ENCODE peak calls at places on chromosomes 7 and 10, in six cellular contexts. T is lower leg skin, M is esophagus squamous epithelium, H is A549, C is transverse colon, V is adrenal gland. U is an unnamed sample.

GRCh38 chr7:139714163-139714901 is 63.5 kb downstream of the HIPK2 start:
- DNase-seq in H (no peak), T (no peak), M (peak), C (peak), V (peak), U (no peak)

GRCh38 chr7:3697472-3697871 is 396.4 kb downstream of the SDK1 start:
- DNase-seq in V (no peak), C (no peak), M (no peak), T (no peak), H (no peak), U (no peak)

GRCh38 chr7:94561841-94562514 is 52.4 kb downstream of the CASD1 start:
- DNase-seq in V (no peak), H (no peak), M (no peak), C (no peak), T (no peak), U (no peak)

GRCh38 chr10:73955719-73956118 is 42.2 kb upstream of the VCL start:
- DNase-seq in C (no peak), V (no peak), H (no peak), T (no peak), M (no peak), U (no peak)

GRCh38 chr7:101995121-101995520 is 177.7 kb downstream of the CUX1 start:
- DNase-seq in H (no peak), M (no peak), T (no peak), C (peak), V (no peak), U (no peak)

GRCh38 chr10:13792011-13792410 is 205.2 kb downstream of the PRPF18 start:
- DNase-seq in H (no peak), V (peak), C (peak), M (no peak), T (no peak), U (no peak)

GRCh38 chr10:91514684-91515253 is 104.6 kb downstream of the HECTD2 start:
- DNase-seq in H (no peak), T (no peak), C (no peak), V (no peak), M (no peak), U (no peak)

GRCh38 chr10:52463831-52464230 is 149.8 kb downstream of the DKK1 start:
- DNase-seq in H (no peak), C (no peak), M (no peak), V (no peak), T (no peak), U (no peak)

GRCh38 chr7:143882020-143882610 is 19.9 kb downstream of the TCAF1 start:
- DNase-seq in H (no peak), C (peak), T (no peak), V (peak), M (no peak), U (no peak)

GRCh38 chr7:105654994-105655900 is 74.0 kb upstream of the EFCAB10 start:
- DNase-seq in C (peak), M (no peak), V (peak), T (no peak), H (no peak), U (no peak)

GRCh38 chr7:117774943-117775342 is 98.3 kb downstream of the CTTNBP2 start:
- DNase-seq in H (no peak), M (no peak), V (no peak), T (no peak), C (no peak), U (no peak)

DNA sequence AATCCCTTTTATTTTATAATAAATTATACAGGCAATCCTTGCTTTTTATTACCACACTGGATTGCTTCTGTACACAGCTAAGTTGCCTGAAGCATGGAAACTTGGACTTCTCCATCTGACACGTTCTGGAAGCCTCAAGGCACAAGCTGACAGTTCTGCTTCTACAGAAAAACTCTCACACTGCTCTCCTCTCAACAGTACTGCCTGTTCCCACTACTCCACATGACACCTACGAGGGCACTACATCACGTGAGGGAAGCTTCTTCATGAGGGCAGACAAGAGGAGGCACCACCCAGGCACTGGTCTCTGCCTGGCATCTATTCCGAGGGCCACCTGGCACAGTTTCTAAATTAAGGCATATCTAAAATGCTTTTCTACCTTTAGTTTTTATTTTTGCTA is 16.8 kb upstream of the FAM133B start:
- DNase-seq in H (no peak), T (no peak), V (no peak), M (no peak), C (no peak), U (no peak)
- TF ChIP-seq POLR2A in H (no peak), T (no peak), V (no peak), M (no peak), C (no peak), U (no peak)

GRCh38 chr10:45000764-45001381 is at the start of gene ZNF22:
- DNase-seq in T (no peak), C (peak), V (peak), H (peak), M (no peak), U (peak)
- TF ChIP-seq POLR2A in T (no peak), C (peak), V (no peak), H (no peak), M (no peak), U (peak)

DNA sequence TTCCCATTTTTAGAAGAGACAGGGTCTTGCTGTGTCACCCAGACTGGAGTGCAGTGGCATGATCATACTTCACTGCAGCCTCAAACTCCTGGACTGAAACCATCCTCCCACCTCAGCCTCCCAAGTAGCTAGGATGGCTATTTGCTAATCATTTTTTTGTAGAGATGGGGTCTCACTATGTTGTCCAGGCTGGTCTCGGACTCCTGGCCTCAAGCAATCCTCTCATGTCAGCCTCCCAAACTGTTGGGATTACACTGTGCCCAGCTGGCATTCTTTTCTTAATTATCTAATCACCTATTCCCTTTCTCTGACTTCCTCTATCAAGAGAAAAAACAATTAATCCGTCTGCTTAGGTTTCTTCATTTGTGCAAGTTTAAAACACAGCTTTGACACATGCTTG is 172.5 kb upstream of the TRIM24 start:
- DNase-seq in M (no peak), H (no peak), T (no peak), V (no peak), C (no peak), U (no peak)
- TF ChIP-seq POLR2A in M (no peak), H (no peak), T (no peak), V (no peak), C (no peak), U (no peak)

GRCh38 chr10:19302117-19302516 is 253.5 kb downstream of the MALRD1 start:
- DNase-seq in M (no peak), C (no peak), T (no peak), H (no peak), V (no peak), U (no peak)
- TF ChIP-seq POLR2A in M (no peak), C (no peak), T (no peak), H (no peak), V (no peak), U (no peak)

GRCh38 chr10:133420579-133420978 is 3.8 kb downstream of the SPRN start:
- DNase-seq in M (no peak), C (no peak), V (no peak), T (no peak), H (no peak), U (no peak)

GRCh38 chr10:133422821-133423771 is 1.3 kb downstream of the SPRN start:
- DNase-seq in H (no peak), C (no peak), V (no peak), T (no peak), M (no peak), U (no peak)

GRCh38 chr10:133420028-133420427 is 4.4 kb downstream of the SPRN start:
- DNase-seq in M (no peak), T (no peak), C (no peak), H (no peak), V (no peak), U (no peak)

GRCh38 chr10:133422223-133422820 is 2.1 kb downstream of the SPRN start:
- DNase-seq in H (no peak), M (no peak), T (no peak), V (no peak), C (no peak), U (no peak)

DNA sequence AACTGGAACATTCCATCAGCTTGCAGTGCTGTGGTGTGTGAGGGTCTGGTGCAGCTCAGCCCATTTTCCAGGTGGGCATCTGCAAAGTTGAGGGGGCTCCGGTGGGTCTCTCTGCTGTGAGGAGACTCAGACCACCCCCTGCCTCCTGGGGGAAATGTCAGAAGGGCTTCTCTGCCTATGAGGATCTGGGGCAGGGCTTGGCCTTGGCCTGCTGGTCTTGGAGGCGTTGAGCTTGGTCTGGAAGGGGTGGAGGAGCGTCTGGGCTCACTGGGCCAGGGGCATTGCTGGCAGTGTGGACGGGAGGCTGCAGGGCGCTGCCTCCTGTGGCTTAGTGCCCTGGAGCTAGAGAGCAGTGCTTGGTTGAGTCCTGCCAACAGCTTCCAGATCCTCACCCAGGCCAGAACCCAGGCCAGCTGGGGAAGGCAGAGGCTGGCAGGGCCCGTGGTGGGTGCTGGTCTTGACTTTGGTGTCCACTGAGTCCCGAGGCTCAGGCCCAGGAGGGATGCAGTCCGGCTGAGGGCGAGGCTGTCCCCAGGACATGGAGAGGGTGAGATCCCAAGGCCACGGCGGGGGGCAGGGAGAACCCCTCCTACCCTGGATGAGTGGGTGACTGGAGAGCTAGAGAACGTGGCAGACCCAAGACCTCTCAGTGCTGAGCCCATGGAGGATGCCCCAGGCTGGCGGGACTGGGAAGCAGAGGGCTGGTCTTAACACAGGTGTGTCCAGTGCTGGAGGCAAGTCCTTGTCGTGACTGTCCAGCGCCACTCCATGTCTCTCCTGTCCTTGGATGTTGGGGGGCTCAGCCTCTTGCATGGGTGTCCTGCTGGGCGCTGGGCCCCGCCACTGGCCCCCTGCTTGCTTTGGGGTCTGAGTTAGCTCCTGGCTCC is 2.8 kb downstream of the SPRN start:
- DNase-seq in M (no peak), T (no peak), V (no peak), H (no peak), C (no peak), U (no peak)
- TF ChIP-seq POLR2A in M (no peak), T (no peak), V (no peak), H (no peak), C (no peak), U (no peak)

DNA sequence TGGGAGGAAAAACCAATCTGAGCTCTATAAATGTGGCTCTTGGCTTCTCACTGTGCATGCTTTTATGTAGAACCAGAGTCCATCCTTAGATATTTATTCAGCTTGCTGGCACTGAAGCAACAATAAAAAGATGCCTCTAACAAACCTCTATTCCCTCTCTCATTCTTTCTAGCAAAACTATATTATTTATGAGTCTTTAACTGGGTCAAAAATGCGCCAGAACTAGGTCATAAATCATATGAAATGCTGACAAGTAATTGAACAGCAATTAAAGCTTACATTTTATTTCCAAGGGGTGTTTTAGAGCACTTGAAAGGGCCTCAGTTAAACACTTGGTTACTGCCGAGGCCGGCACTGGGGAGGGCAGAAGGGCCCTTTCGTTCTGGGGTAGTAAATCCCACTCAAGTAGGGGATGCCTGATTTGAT is 14.0 kb downstream of the HOXA4 start:
- DNase-seq in M (no peak), T (no peak), H (no peak), V (no peak), C (no peak), U (no peak)
- TF ChIP-seq POLR2A in M (no peak), T (no peak), H (no peak), V (no peak), C (no peak), U (no peak)

GRCh38 chr7:5523052-5523711 is 99.5 kb upstream of the TNRC18 start:
- DNase-seq in C (peak), V (no peak), M (no peak), H (no peak), T (no peak), U (peak)
- TF ChIP-seq POLR2A in C (peak), V (peak), M (no peak), H (no peak), T (no peak), U (peak)

GRCh38 chr10:113959383-113959760 is 84.3 kb upstream of the ADRB1 start:
- DNase-seq in M (no peak), C (peak), T (no peak), H (no peak), V (no peak), U (no peak)
- TF ChIP-seq POLR2A in M (no peak), C (peak), T (no peak), H (no peak), V (no peak), U (no peak)